ENCODE peak calls at places on chromosomes 13 and 19, in four cellular contexts. C is adrenal gland, P is Peyer's patch, F is cardiac muscle cell. Y is an unnamed sample.
A peak's percentile ranks its signal among the peaks of the same experiment; 100 is the strongest.

GRCh38 chr19:2123682-2124387 is 27.1 kb downstream of the IZUMO4 start:
- DNase-seq in C (peak; percentile 31), P (no peak), F (peak; percentile 9), Y (no peak)

GRCh38 chr19:23071087-23071511 is 45.7 kb upstream of the ZNF730 start:
- DNase-seq in C (no peak), P (no peak), F (peak; percentile 35), Y (no peak)

GRCh38 chr13:82654851-82655517 is 1227.3 kb downstream of the SLITRK1 start:
- DNase-seq in C (peak; percentile 22), P (peak; percentile 54), F (peak; percentile 73), Y (peak; percentile 58)

GRCh38 chr19:18366027-18366435 is 19.9 kb upstream of the GDF15 start:
- DNase-seq in C (no peak), P (no peak), F (no peak), Y (no peak)

GRCh38 chr19:2282062-2282861 is at the start of gene PEAK3:
- DNase-seq in C (peak; percentile 63), P (peak; percentile 94), F (peak; percentile 64), Y (peak; percentile 91)

GRCh38 chr13:113064534-113065405 is 40.8 kb upstream of the F7 start:
- DNase-seq in C (no peak), P (no peak), F (peak; percentile 81), Y (no peak)

GRCh38 chr19:5080809-5081208 is 111.9 kb downstream of the KDM4B start:
- DNase-seq in C (no peak), P (no peak), F (no peak), Y (no peak)

GRCh38 chr19:53906211-53907192 is 2.6 kb upstream of the CACNG7 start:
- DNase-seq in C (peak; percentile 34), P (peak; percentile 67), F (peak; percentile 37), Y (peak; percentile 73)

GRCh38 chr13:106063591-106064308 is 471.7 kb downstream of the EFNB2 start:
- DNase-seq in C (no peak), P (no peak), F (peak; percentile 43), Y (no peak)

GRCh38 chr13:24627864-24628418 is 52.3 kb upstream of the ATP12A start:
- DNase-seq in C (no peak), P (peak; percentile 38), F (no peak), Y (no peak)

GRCh38 chr13:80721689-80722088 is 380.8 kb upstream of the SPRY2 start:
- DNase-seq in C (no peak), P (no peak), F (no peak), Y (no peak)

GRCh38 chr13:93673885-93674284 is 447.3 kb downstream of the GPC6 start:
- DNase-seq in C (no peak), P (no peak), F (no peak), Y (no peak)

GRCh38 chr19:37763488-37763887 is 15.9 kb downstream of the ZNF573 start:
- DNase-seq in C (no peak), P (no peak), F (peak; percentile 9), Y (no peak)

GRCh38 chr19:52086481-52086880 is 9.1 kb downstream of the ZNF841 start:
- DNase-seq in C (no peak), P (no peak), F (peak; percentile 69), Y (no peak)

GRCh38 chr13:98664924-98665637 is 87.4 kb downstream of the SLC15A1 start:
- DNase-seq in C (no peak), P (no peak), F (no peak), Y (no peak)

GRCh38 chr19:57816652-57817051 is 1.9 kb upstream of the ZNF552 start:
- DNase-seq in C (no peak), P (no peak), F (no peak), Y (no peak)

GRCh38 chr13:109481046-109481445 is 305.3 kb downstream of the IRS2 start:
- DNase-seq in C (no peak), P (no peak), F (peak; percentile 43), Y (no peak)

GRCh38 chr19:29639086-29639485 is 26.2 kb upstream of the PLEKHF1 start:
- DNase-seq in C (no peak), P (no peak), F (no peak), Y (no peak)

GRCh38 chr19:21585491-21585890 is 80.1 kb downstream of the ZNF429 start:
- DNase-seq in C (no peak), P (no peak), F (no peak), Y (no peak)

GRCh38 chr13:30052127-30052526 is 201.7 kb upstream of the UBL3 start:
- DNase-seq in C (no peak), P (no peak), F (peak; percentile 20), Y (no peak)

GRCh38 chr19:7617735-7618134 is 11.6 kb downstream of the XAB2 start:
- DNase-seq in C (no peak), P (no peak), F (no peak), Y (no peak)

GRCh38 chr19:7618366-7618765 is 11.0 kb downstream of the XAB2 start:
- DNase-seq in C (peak; percentile 49), P (no peak), F (no peak), Y (no peak)

GRCh38 chr19:7620442-7621412 is 8.6 kb downstream of the XAB2 start:
- DNase-seq in C (no peak), P (no peak), F (no peak), Y (no peak)

GRCh38 chr19:7618771-7619510 is 10.4 kb downstream of the XAB2 start:
- DNase-seq in C (peak; percentile 74), P (peak; percentile 81), F (no peak), Y (peak; percentile 93)

DNA sequence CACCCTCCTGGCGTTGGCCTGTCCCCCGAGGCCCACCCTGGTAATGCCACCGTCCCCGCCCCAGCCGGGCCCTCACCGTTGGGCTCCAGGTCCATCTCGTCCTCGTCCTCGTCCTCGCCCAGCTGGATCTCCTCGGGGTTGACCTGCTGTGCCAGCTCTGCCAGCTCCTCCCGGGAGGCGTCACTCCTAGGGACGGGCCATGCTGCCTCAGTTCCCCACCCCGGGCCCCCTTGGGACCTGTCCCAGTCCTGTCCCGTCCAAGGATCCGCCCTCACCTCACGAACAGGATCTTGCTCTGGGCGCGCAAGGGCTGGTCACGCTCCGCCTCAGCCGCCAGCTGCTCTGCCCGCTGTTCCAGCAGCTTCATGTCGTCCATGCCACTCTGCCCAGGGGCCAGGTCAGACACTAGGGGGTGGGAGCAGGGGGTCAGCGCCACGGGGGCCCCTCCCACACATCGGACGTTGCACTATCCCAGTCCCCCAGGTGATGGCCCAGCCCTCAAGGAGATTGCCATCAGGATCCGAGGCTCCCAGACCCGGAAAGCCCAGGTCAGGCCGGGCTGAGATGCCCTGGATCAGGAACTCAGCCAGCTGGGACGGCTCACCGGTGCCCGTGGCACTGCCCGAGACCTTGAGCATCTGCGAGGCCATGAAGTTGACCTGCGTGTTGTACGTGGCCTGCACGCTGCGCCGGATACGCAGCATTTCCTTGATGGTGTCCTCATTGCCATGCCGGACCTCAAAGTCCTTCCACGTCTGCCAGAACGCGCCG is 9.5 kb downstream of the XAB2 start:
- DNase-seq in C (no peak), P (no peak), F (no peak), Y (no peak)
- H3K4me3 ChIP-seq in C (no peak overlapping the region), P (no peak overlapping the region), F (no peak overlapping the region), Y (no peak overlapping the region)

DNA sequence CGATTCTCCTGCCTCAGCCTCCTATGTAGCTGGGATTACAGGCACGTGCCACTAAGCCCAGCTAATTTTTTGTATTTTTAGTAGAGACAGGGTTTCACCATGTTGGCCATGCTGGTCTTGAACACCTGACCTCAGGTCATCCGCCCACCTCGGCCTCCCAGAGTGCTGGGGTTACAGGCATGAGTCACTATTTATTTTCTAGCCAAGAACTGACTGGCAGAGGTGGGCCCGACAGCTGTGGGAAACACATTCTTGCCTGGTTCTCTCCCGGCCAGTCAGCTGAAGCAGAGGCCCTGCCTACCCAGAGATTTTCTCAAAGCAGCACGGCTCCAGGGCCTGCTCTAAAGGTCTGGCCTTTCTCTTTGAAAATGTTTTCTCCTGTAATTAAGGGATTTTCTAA is 108.0 kb downstream of the KCTD15 start:
- DNase-seq in C (no peak), P (no peak), F (peak; percentile 52), Y (no peak)
- H3K4me1 ChIP-seq in C (no peaks in the 10 kb centered on the region), P (peaks cover 15% of the 10 kb centered on the region), F (no peaks in the 10 kb centered on the region), Y (peaks cover 25% of the 10 kb centered on the region)

DNA sequence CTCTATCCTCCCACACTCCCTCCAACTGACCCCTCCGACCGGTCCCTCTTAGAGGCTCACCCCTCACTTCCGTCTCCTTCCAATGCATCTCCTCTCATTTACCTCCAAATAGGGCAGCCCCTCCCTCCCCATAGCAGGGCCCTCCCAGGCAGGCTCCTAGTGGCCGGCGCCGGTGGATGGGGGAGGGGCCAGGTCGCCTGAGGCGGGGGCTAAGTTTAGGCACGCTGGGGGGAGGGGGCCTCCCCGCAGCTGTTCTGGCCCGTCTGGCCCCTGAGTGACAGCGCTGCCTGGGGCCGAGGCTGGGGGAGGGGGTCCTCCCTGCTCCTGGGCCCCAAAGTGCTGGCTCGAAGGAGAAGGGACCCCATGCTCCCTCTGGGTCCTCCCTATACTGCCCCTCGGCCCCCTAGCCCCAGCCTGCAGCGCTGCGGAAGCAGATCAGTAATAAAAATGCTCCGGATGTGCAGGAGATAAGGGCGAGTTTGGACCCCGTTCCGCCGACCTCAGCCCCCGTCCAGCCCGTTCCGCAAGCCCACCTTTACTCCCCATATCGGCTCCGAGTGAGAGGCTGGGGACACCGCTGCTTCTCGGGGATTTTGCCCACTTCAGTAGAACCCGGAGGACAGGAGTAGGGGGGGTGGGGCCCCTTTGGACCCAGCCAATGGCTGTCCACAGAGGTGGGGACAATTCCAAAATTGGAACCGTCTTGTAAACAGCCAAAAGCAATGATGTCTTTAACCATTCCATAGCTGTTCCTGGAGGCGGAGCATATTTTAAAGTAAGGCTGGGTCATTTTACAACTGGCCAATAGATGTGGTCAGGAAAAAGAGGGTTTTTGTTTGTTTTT is 4.0 kb downstream of the RTN2 start:
- DNase-seq in C (no peak), P (peak; percentile 65), F (peak; percentile 89), Y (no peak)
- H3K4me3 ChIP-seq in C (no peak overlapping the region), P (peak overlapping the region; percentile 26), F (peak overlapping the region; percentile 70), Y (peak overlapping the region; percentile 63)

DNA sequence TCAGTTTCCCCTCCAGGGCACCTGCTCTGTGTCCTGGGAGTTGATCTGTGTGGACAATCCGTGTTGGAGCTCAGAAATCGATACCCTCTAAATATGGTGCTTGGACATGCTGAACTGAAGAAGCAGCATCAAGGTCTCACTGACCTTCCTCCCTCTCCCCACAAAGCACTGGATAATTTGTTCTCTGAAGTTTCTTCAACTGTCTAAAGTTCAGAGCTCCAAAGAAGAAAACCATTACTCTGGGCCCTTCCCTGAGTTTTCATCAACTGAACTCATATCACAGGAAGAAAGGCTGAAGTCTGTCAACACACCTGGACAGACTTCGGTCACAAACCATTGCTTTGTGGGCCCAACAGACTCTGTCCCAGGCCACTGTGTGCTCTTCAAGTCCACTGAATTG is 132.1 kb downstream of the RGCC start:
- DNase-seq in C (no peak), P (no peak), F (no peak), Y (no peak)
- H3K4me1 ChIP-seq in C (peaks cover 9% of the 10 kb centered on the region), P (no peaks in the 10 kb centered on the region), F (no peaks in the 10 kb centered on the region), Y (no peaks in the 10 kb centered on the region)

GRCh38 chr13:69474286-69474685 is 633.3 kb upstream of the ATXN8OS start:
- DNase-seq in C (no peak), P (no peak), F (no peak), Y (no peak)
- H3K4me3 ChIP-seq in C (no peak overlapping the region), P (no peak overlapping the region), F (no peak overlapping the region), Y (no peak overlapping the region)

GRCh38 chr13:79405501-79405830 is 589 bp downstream of the RBM26 start:
- DNase-seq in C (no peak), P (no peak), F (no peak), Y (no peak)
- H3K4me1 ChIP-seq in C (peaks cover 53% of the 10 kb centered on the region), P (no peaks in the 10 kb centered on the region), F (peaks cover 31% of the 10 kb centered on the region), Y (peaks cover 55% of the 10 kb centered on the region)